ENCODE peak calls at places on chromosomes 5 and 9, in four cellular contexts. O is CD8-positive, alpha-beta memory T cell; P is tibial artery; C is psoas muscle. A is an unnamed sample.
A peak's percentile ranks its signal among the peaks of the same experiment; 100 is the strongest.

GRCh38 chr9:91273853-91274552 is 87.7 kb downstream of the AUH start:
- DNase-seq in O (no peak), P (no peak), C (no peak), A (no peak)

GRCh38 chr9:98172604-98173003 is 19.8 kb downstream of the CORO2A start:
- DNase-seq in O (no peak), P (no peak), C (no peak), A (no peak)

GRCh38 chr5:65152131-65152530 is 329.6 kb downstream of the ADAMTS6 start:
- DNase-seq in O (no peak), P (no peak), C (no peak), A (no peak)

GRCh38 chr9:134689320-134690181 is 47.9 kb downstream of the COL5A1 start:
- DNase-seq in O (no peak), P (peak; percentile 82), C (peak; percentile 75), A (no peak)

GRCh38 chr5:145743396-145744061 is 91.6 kb downstream of the PRELID2 start:
- DNase-seq in O (no peak), P (no peak), C (no peak), A (peak; percentile 36)

GRCh38 chr5:180609386-180609785 is 18.1 kb upstream of the SCGB3A1 start:
- DNase-seq in O (no peak), P (no peak), C (no peak), A (no peak)

GRCh38 chr5:143340891-143341685 is 62.4 kb downstream of the NR3C1 start:
- DNase-seq in O (no peak), P (no peak), C (no peak), A (no peak)

GRCh38 chr5:14453486-14453885 is 128.1 kb upstream of the OTULINL start:
- DNase-seq in O (no peak), P (no peak), C (no peak), A (no peak)

GRCh38 chr9:111914749-111915424 is 18.3 kb downstream of the UGCG start:
- DNase-seq in O (no peak), P (no peak), C (no peak), A (no peak)

GRCh38 chr5:88606173-88606572 is 276.8 kb downstream of the MEF2C start:
- DNase-seq in O (no peak), P (no peak), C (no peak), A (no peak)

GRCh38 chr9:106106396-106106795 is 412.1 kb downstream of the TMEM38B start:
- DNase-seq in O (no peak), P (no peak), C (no peak), A (no peak)

GRCh38 chr5:103896593-103896992 is 334.0 kb upstream of the NUDT12 start:
- DNase-seq in O (no peak), P (no peak), C (no peak), A (no peak)

GRCh38 chr5:543755-544674 is 19.8 kb upstream of the SLC9A3 start:
- DNase-seq in O (peak; percentile 26), P (peak; percentile 57), C (peak; percentile 41), A (peak; percentile 24)

GRCh38 chr5:112563169-112563826 is 144.2 kb upstream of the EPB41L4A start:
- DNase-seq in O (no peak), P (no peak), C (no peak), A (no peak)

GRCh38 chr5:51652980-51653379 is 269.7 kb downstream of the ISL1 start:
- DNase-seq in O (no peak), P (no peak), C (no peak), A (no peak)

GRCh38 chr5:137498301-137498735 is 808 bp downstream of the SPOCK1 start:
- DNase-seq in O (no peak), P (no peak), C (peak; percentile 34), A (no peak)

GRCh38 chr9:75185585-75186170 is 97.4 kb downstream of the OSTF1 start:
- DNase-seq in O (peak; percentile 13), P (no peak), C (no peak), A (peak; percentile 32)

GRCh38 chr9:27432308-27432707 is 91.8 kb upstream of the IFNK start:
- DNase-seq in O (no peak), P (no peak), C (no peak), A (no peak)

GRCh38 chr5:148973455-148973854 is 89.4 kb downstream of the SH3TC2 start:
- DNase-seq in O (no peak), P (no peak), C (no peak), A (no peak)

GRCh38 chr5:175670358-175670757 is 12.5 kb downstream of the HRH2 start:
- DNase-seq in O (no peak), P (no peak), C (no peak), A (no peak)

GRCh38 chr5:163459465-163459887 is 426 bp downstream of the NUDCD2 start:
- DNase-seq in O (no peak), P (no peak), C (no peak), A (no peak)

GRCh38 chr5:129945031-129945430 is 40.8 kb downstream of the CHSY3 start:
- DNase-seq in O (no peak), P (no peak), C (no peak), A (no peak)

GRCh38 chr5:57745676-57746075 is 263.1 kb upstream of the ACTBL2 start:
- DNase-seq in O (no peak), P (no peak), C (no peak), A (no peak)

GRCh38 chr9:131728961-131729360 is 10.9 kb downstream of the RAPGEF1 start:
- DNase-seq in O (peak; percentile 73), P (no peak), C (no peak), A (peak; percentile 78)

GRCh38 chr5:113283558-113283957 is 151.2 kb downstream of the TSSK1B start:
- DNase-seq in O (no peak), P (no peak), C (no peak), A (no peak)

GRCh38 chr9:27154923-27155322 is 45.9 kb downstream of the TEK start:
- DNase-seq in O (no peak), P (peak; percentile 21), C (no peak), A (no peak)

GRCh38 chr9:31715250-31715649 is 669.2 kb upstream of the ACO1 start:
- DNase-seq in O (no peak), P (no peak), C (no peak), A (no peak)

GRCh38 chr5:73892806-73893205 is 266.8 kb downstream of the ARHGEF28 start:
- DNase-seq in O (no peak), P (no peak), C (no peak), A (no peak)

GRCh38 chr9:127168756-127169506 is 46.5 kb upstream of the ANGPTL2 start:
- DNase-seq in O (no peak), P (no peak), C (no peak), A (no peak)

GRCh38 chr9:107638922-107639321 is 149.4 kb upstream of the KLF4 start:
- DNase-seq in O (no peak), P (peak; percentile 82), C (peak; percentile 56), A (no peak)
- H3K4me3 ChIP-seq in O (no peak overlapping the region), P (peak overlapping the region; percentile 46), C (peak overlapping the region; percentile 65), A (no peak overlapping the region)

GRCh38 chr5:118862596-118862995 is 125.8 kb downstream of the DTWD2 start:
- DNase-seq in O (no peak), P (no peak), C (no peak), A (no peak)
- H3K27ac ChIP-seq in O (no peak overlapping the region), P (no peak overlapping the region), C (no peak overlapping the region), A (no peak overlapping the region)

DNA sequence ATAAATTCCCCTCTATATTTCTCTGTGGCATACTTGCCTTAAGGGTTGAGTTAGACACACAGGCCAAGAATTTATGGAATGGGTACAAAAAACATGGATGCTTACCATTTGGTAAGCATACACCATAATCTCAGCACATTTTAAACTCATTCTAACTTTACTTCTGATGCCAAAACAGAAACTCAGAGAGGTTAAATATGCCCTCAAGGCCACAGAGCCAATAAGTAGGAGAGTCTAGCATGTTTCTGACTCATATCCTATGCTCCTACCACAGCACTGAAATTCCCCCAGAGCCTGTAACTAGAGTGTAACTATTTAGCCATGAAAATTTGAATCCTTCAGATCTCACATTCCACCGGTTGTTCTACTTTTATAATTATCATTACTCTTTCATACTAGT is 559.7 kb downstream of the ACTL7B start:
- DNase-seq in O (no peak), P (no peak), C (no peak), A (no peak)
- H3K4me3 ChIP-seq in O (no peak overlapping the region), P (no peak overlapping the region), C (no peak overlapping the region), A (no peak overlapping the region)

GRCh38 chr9:137227057-137227852 is at the start of gene RNF224:
- DNase-seq in O (peak; percentile 73), P (peak; percentile 61), C (peak; percentile 73), A (peak; percentile 67)

GRCh38 chr9:137226338-137227056 is 805 bp upstream of the RNF224 start:
- DNase-seq in O (no peak), P (no peak), C (no peak), A (no peak)

GRCh38 chr9:137225701-137226331 is 842 bp downstream of the CYSRT1 start:
- DNase-seq in O (no peak), P (no peak), C (no peak), A (no peak)

GRCh38 chr9:137223078-137224040 is 1.3 kb upstream of the RNF208 start:
- DNase-seq in O (peak; percentile 99), P (peak; percentile 97), C (peak; percentile 98), A (peak; percentile 99)

GRCh38 chr9:137224850-137225694 is at the start of gene CYSRT1:
- DNase-seq in O (no peak), P (no peak), C (no peak), A (no peak)
- H3K27ac ChIP-seq in O (peak within 1 kb of the TSS; percentile 74), P (peak within 1 kb of the TSS; percentile 93), C (peak within 1 kb of the TSS; percentile 83), A (peak within 1 kb of the TSS; percentile 91)

GRCh38 chr5:79025054-79025465 is 40.0 kb upstream of the ARSB start:
- DNase-seq in O (peak; percentile 30), P (peak; percentile 27), C (peak; percentile 55), A (no peak)
- H3K4me3 ChIP-seq in O (no peak overlapping the region), P (peak overlapping the region; percentile 30), C (peak overlapping the region; percentile 51), A (no peak overlapping the region)

GRCh38 chr9:121646992-121647391 is 4.4 kb upstream of the DAB2IP start:
- DNase-seq in O (no peak), P (no peak), C (no peak), A (no peak)

GRCh38 chr9:121643473-121643872 is 8.0 kb upstream of the DAB2IP start:
- DNase-seq in O (no peak), P (no peak), C (no peak), A (no peak)

GRCh38 chr9:121645003-121645402 is 6.4 kb upstream of the DAB2IP start:
- DNase-seq in O (no peak), P (no peak), C (no peak), A (no peak)

GRCh38 chr9:121648172-121648571 is 3.3 kb upstream of the DAB2IP start:
- DNase-seq in O (no peak), P (no peak), C (no peak), A (no peak)

DNA sequence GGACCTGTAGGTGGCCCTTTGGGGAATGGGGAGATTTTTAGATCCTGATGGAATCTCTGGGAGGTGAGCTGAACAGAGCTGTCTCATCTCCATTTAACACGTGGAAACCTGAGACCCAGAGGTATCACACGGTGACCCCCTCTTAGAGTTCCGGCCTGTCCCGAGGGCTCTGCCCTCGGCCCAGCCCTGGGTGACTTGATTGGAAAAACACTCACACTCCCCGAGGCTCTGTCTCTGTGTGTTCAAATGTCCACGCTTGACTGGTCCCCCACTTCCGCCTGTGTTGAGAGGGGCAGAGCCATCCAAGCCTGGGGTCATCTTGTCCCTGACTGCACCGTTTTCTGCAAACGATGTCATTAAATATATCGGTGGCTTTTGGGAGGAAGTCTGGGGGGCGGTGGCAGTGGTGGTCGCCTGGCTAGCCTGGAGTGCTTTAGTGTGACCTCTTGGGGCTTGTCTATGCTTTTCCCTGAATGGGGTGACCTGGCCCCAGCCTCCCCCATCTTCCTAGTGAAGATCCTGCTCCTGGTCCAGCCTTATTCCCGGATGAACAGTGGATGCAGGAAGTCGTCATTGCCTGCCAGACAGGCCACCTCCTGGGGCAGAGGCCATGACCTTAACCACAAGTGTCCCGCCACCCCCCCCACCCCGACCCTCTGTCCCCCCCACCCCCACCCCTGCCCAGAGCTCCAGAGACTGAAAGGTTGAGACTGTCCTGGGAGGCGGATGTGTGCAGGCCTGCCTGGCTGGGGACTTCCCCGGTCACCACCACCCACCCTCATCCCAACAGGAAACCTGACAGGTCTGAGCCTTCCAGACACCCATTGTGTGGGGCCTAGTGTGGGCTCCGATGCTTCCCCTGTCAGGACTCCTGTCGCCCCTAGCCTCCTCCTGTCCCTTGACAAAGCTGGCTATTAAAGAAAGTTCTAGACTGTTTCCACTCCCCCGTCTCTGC is 5.3 kb upstream of the DAB2IP start:
- DNase-seq in O (no peak), P (no peak), C (no peak), A (no peak)
- H3K27ac ChIP-seq in O (no peak overlapping the region), P (no peak overlapping the region), C (peak overlapping the region; percentile 61), A (no peak overlapping the region)

A was measured in naive thymus-derived CD4-positive, alpha-beta T cell.